ENCODE peak calls at places on chromosome 2, in five cellular contexts. Q, O, D, E and G are unnamed samples.
A peak's percentile ranks its signal among the peaks of the same experiment; 100 is the strongest.

GRCh38 chr2:150080115-150080514 is 407.4 kb downstream of the RND3 start:
- DNase-seq in D (no peak), Q (no peak), E (no peak), O (no peak), G (no peak)

GRCh38 chr2:239600194-239600593 is 199.4 kb upstream of the HDAC4 start:
- DNase-seq in D (no peak), O (no peak), Q (no peak), E (no peak), G (no peak)

GRCh38 chr2:8016688-8017087 is 665.2 kb upstream of the ID2 start:
- DNase-seq in E (no peak), O (no peak), D (no peak), Q (no peak), G (no peak)

GRCh38 chr2:62199392-62200125 is 3.6 kb downstream of the B3GNT2 start:
- DNase-seq in Q (no peak), E (no peak), D (no peak), O (no peak), G (no peak)

GRCh38 chr2:237629739-237630138 is 2.4 kb downstream of the LRRFIP1 start:
- DNase-seq in E (no peak), Q (no peak), D (no peak), O (no peak), G (no peak)

GRCh38 chr2:71646028-71646427 is 192.7 kb downstream of the DYSF start:
- DNase-seq in O (no peak), D (peak; percentile 40), E (no peak), Q (no peak), G (peak; percentile 15)

GRCh38 chr2:160061533-160062282 is 707 bp downstream of the PLA2R1 start:
- DNase-seq in Q (no peak), D (no peak), O (no peak), E (no peak), G (no peak)

GRCh38 chr2:11312770-11313471 is 31.5 kb downstream of the ROCK2 start:
- DNase-seq in Q (no peak), O (no peak), E (no peak), D (no peak), G (no peak)

GRCh38 chr2:224689539-224689938 is 26.6 kb downstream of the CCDC195 start:
- DNase-seq in D (no peak), Q (no peak), O (no peak), E (no peak), G (no peak)

GRCh38 chr2:39492095-39492590 is 55.1 kb upstream of the MAP4K3 start:
- DNase-seq in D (no peak), E (no peak), O (no peak), Q (no peak), G (no peak)

GRCh38 chr2:178479758-178480226 is 465 bp upstream of the PLEKHA3 start:
- DNase-seq in O (no peak), E (no peak), D (no peak), Q (no peak), G (peak; percentile 41)

GRCh38 chr2:29528891-29529520 is 392.4 kb downstream of the ALK start:
- DNase-seq in D (no peak), O (no peak), E (no peak), Q (no peak), G (no peak)

GRCh38 chr2:108396845-108397244 is 19.1 kb downstream of the SULT1C4 start:
- DNase-seq in Q (no peak), E (no peak), O (no peak), D (no peak), G (no peak)

GRCh38 chr2:191521608-191522208 is 156.2 kb upstream of the NABP1 start:
- DNase-seq in E (no peak), D (peak; percentile 30), O (no peak), Q (no peak), G (peak; percentile 38)

GRCh38 chr2:234754126-234754525 is 197.7 kb upstream of the SH3BP4 start:
- DNase-seq in O (no peak), Q (no peak), E (no peak), D (no peak), G (no peak)

GRCh38 chr2:44268259-44268649 is 7.0 kb upstream of the SLC3A1 start:
- DNase-seq in O (no peak), D (no peak), E (no peak), Q (no peak), G (no peak)

GRCh38 chr2:170969872-170970271 is 40.8 kb downstream of the GORASP2 start:
- DNase-seq in E (no peak), Q (no peak), D (no peak), O (no peak), G (no peak)

GRCh38 chr2:19329445-19329844 is 29.0 kb downstream of the OSR1 start:
- DNase-seq in Q (no peak), O (no peak), D (no peak), E (no peak), G (no peak)

GRCh38 chr2:239020541-239021041 is 172.7 kb downstream of the TWIST2 start:
- DNase-seq in Q (no peak), E (no peak), O (no peak), D (no peak), G (no peak)

GRCh38 chr2:24012521-24013245 is 2.8 kb downstream of the MFSD2B start:
- DNase-seq in D (no peak), Q (no peak), O (no peak), E (no peak), G (no peak)

GRCh38 chr2:37896319-37896718 is 28.8 kb upstream of the RMDN2 start:
- DNase-seq in Q (no peak), O (no peak), E (no peak), D (no peak), G (no peak)

GRCh38 chr2:151878655-151879563 is 50.7 kb upstream of the ARL5A start:
- DNase-seq in D (no peak), E (no peak), Q (no peak), O (no peak), G (no peak)

GRCh38 chr2:173149491-173149890 is 73.8 kb downstream of the MAP3K20 start:
- DNase-seq in D (no peak), O (no peak), Q (no peak), E (no peak), G (no peak)

GRCh38 chr2:174552891-174553290 is 44.7 kb downstream of the WIPF1 start:
- DNase-seq in E (no peak), Q (no peak), O (no peak), D (no peak), G (no peak)